ENCODE peak calls at places on chromosomes 11 and 22, in ten cellular contexts. M, J, V, B, A, S, L, O, X and I are unnamed samples.

GRCh38 chr22:46036558-46037408 is 59.8 kb upstream of the WNT7B start:
- DNase-seq in S (no peak), J (no peak), M (no peak), X (peak), A (no peak), B (peak), L (no peak), O (no peak), V (peak), I (peak)

GRCh38 chr11:31870609-31871309 is 59.6 kb upstream of the PAX6 start:
- DNase-seq in O (no peak), M (peak), X (peak), S (peak), A (peak), B (peak), J (peak), V (peak), L (no peak), I (peak)

GRCh38 chr11:124943242-124943641 is 7.4 kb upstream of the HEPACAM start:
- DNase-seq in S (no peak), B (no peak), M (no peak), O (no peak), V (no peak), J (no peak), X (no peak), A (no peak), L (peak), I (no peak)

GRCh38 chr11:1178906-1179305 is 21.2 kb downstream of the MUC5AC start:
- DNase-seq in J (no peak), V (no peak), A (no peak), L (no peak), X (no peak), B (no peak), S (no peak), O (no peak), M (no peak), I (no peak)

GRCh38 chr11:131038597-131038996 is 122.3 kb upstream of the SNX19 start:
- DNase-seq in L (no peak), M (peak), B (peak), S (no peak), J (no peak), V (no peak), A (peak), O (peak), X (no peak), I (peak)

GRCh38 chr11:61106906-61107470 is 4.7 kb downstream of the CD5 start:
- DNase-seq in V (no peak), O (no peak), L (no peak), J (no peak), M (no peak), S (no peak), A (no peak), B (no peak), X (no peak), I (no peak)

GRCh38 chr11:28922351-28922981 is 814.3 kb downstream of the METTL15 start:
- DNase-seq in V (peak), S (no peak), B (no peak), L (no peak), J (peak), O (no peak), M (no peak), A (no peak), X (no peak), I (no peak)

GRCh38 chr11:76280151-76280881 is 74.0 kb upstream of the WNT11 start:
- DNase-seq in S (no peak), X (no peak), J (no peak), V (peak), M (no peak), A (no peak), L (no peak), O (no peak), B (no peak), I (no peak)